ENCODE peak calls at places on chromosomes 11 and 22, in four cellular contexts. Y, F, S and B are unnamed samples.

GRCh38 chr11:116114198-116114651 is 610.0 kb upstream of the CADM1 start:
- DNase-seq in Y (no peak), F (no peak), S (no peak), B (no peak)

GRCh38 chr22:48105254-48105653 is 1342.8 kb downstream of the TBC1D22A start:
- DNase-seq in Y (no peak), F (no peak), S (no peak), B (no peak)

GRCh38 chr11:102807921-102808320 is 10.0 kb upstream of the MMP1 start:
- DNase-seq in Y (no peak), F (no peak), S (no peak), B (no peak)

GRCh38 chr11:35088226-35088625 is 50.7 kb upstream of the CD44 start:
- DNase-seq in Y (no peak), F (no peak), S (no peak), B (no peak)

GRCh38 chr11:119306373-119306890 is 10.5 kb downstream of the MCAM start:
- DNase-seq in Y (peak), F (no peak), S (no peak), B (no peak)

GRCh38 chr11:73795925-73796632 is 8.4 kb downstream of the MRPL48 start:
- DNase-seq in Y (no peak), F (no peak), S (no peak), B (no peak)

GRCh38 chr11:69055598-69056516 is 7.1 kb downstream of the TPCN2 start:
- DNase-seq in Y (no peak), F (peak), S (no peak), B (no peak)

GRCh38 chr11:67288452-67289225 is 464 bp upstream of the ANKRD13D start:
- DNase-seq in Y (peak), F (peak), S (peak), B (peak)